ENCODE peak calls at places on chromosomes 12 and 14, in eight cellular contexts. One of them, this sample, is unnamed.

GRCh38 chr12:118980407-118981014 is 830 bp upstream of the SRRM4 start:
- DNase-seq in SHP77 treated with DMSO at 0.1 percent for 48 hours: peak; percentile 47
- DNase-seq in amniotic epithelial cell: no peak
- DNase-seq in lung: no peak
- DNase-seq in kidney: peak; percentile 39
- DNase-seq in dorsolateral prefrontal cortex: no peak
- DNase-seq in body of pancreas: no peak
- DNase-seq in Calu3: no peak
- DNase-seq in this sample: no peak

GRCh38 chr12:22299294-22299912 is 35.1 kb downstream of the ST8SIA1 start:
- DNase-seq in lung: no peak
- DNase-seq in kidney: no peak
- DNase-seq in body of pancreas: no peak
- DNase-seq in SHP77 treated with DMSO at 0.1 percent for 48 hours: no peak
- DNase-seq in Calu3: no peak
- DNase-seq in dorsolateral prefrontal cortex: no peak
- DNase-seq in amniotic epithelial cell: no peak
- DNase-seq in this sample: no peak

GRCh38 chr14:48936352-48936751 is 649.8 kb downstream of the RPS29 start:
- DNase-seq in Calu3: no peak
- DNase-seq in body of pancreas: no peak
- DNase-seq in amniotic epithelial cell: peak; percentile 67
- DNase-seq in lung: no peak
- DNase-seq in dorsolateral prefrontal cortex: no peak
- DNase-seq in SHP77 treated with DMSO at 0.1 percent for 48 hours: peak; percentile 19
- DNase-seq in kidney: no peak
- DNase-seq in this sample: peak; percentile 58

GRCh38 chr12:123062682-123063426 is 82.4 kb downstream of the ARL6IP4 start:
- DNase-seq in kidney: no peak
- DNase-seq in amniotic epithelial cell: peak; percentile 77
- DNase-seq in dorsolateral prefrontal cortex: no peak
- DNase-seq in lung: peak; percentile 50
- DNase-seq in body of pancreas: peak; percentile 67
- DNase-seq in Calu3: peak; percentile 41
- DNase-seq in SHP77 treated with DMSO at 0.1 percent for 48 hours: no peak
- DNase-seq in this sample: peak; percentile 86

GRCh38 chr14:103158688-103159087 is 35.4 kb downstream of the TNFAIP2 start:
- DNase-seq in dorsolateral prefrontal cortex: no peak
- DNase-seq in kidney: no peak
- DNase-seq in Calu3: no peak
- DNase-seq in body of pancreas: no peak
- DNase-seq in lung: no peak
- DNase-seq in amniotic epithelial cell: no peak
- DNase-seq in SHP77 treated with DMSO at 0.1 percent for 48 hours: no peak
- DNase-seq in this sample: no peak

GRCh38 chr14:68987653-68988036 is 8.5 kb upstream of the ACTN1 start:
- DNase-seq in body of pancreas: no peak
- DNase-seq in Calu3: no peak
- DNase-seq in dorsolateral prefrontal cortex: no peak
- DNase-seq in kidney: no peak
- DNase-seq in lung: no peak
- DNase-seq in SHP77 treated with DMSO at 0.1 percent for 48 hours: no peak
- DNase-seq in amniotic epithelial cell: no peak
- DNase-seq in this sample: no peak

GRCh38 chr12:69240625-69240984 is 1.2 kb downstream of the CPSF6 start:
- DNase-seq in dorsolateral prefrontal cortex: no peak
- DNase-seq in amniotic epithelial cell: no peak
- DNase-seq in kidney: no peak
- DNase-seq in Calu3: no peak
- DNase-seq in SHP77 treated with DMSO at 0.1 percent for 48 hours: no peak
- DNase-seq in body of pancreas: no peak
- DNase-seq in lung: no peak
- DNase-seq in this sample: peak; percentile 12

GRCh38 chr12:114741940-114742339 is 58.0 kb upstream of the TBX3 start:
- DNase-seq in kidney: no peak
- DNase-seq in Calu3: no peak
- DNase-seq in lung: no peak
- DNase-seq in SHP77 treated with DMSO at 0.1 percent for 48 hours: no peak
- DNase-seq in dorsolateral prefrontal cortex: no peak
- DNase-seq in amniotic epithelial cell: no peak
- DNase-seq in body of pancreas: no peak
- DNase-seq in this sample: no peak

GRCh38 chr12:85029456-85029855 is 6.6 kb downstream of the TSPAN19 start:
- DNase-seq in body of pancreas: no peak
- DNase-seq in amniotic epithelial cell: peak; percentile 32
- DNase-seq in SHP77 treated with DMSO at 0.1 percent for 48 hours: peak; percentile 10
- DNase-seq in lung: no peak
- DNase-seq in kidney: no peak
- DNase-seq in dorsolateral prefrontal cortex: no peak
- DNase-seq in Calu3: no peak
- DNase-seq in this sample: peak; percentile 34

GRCh38 chr12:42611571-42612257 is 22.2 kb upstream of the PRICKLE1 start:
- DNase-seq in lung: no peak
- DNase-seq in SHP77 treated with DMSO at 0.1 percent for 48 hours: no peak
- DNase-seq in kidney: no peak
- DNase-seq in dorsolateral prefrontal cortex: no peak
- DNase-seq in Calu3: no peak
- DNase-seq in amniotic epithelial cell: peak; percentile 19
- DNase-seq in body of pancreas: no peak
- DNase-seq in this sample: no peak

GRCh38 chr12:81209001-81209400 is 131.1 kb downstream of the ACSS3 start:
- DNase-seq in SHP77 treated with DMSO at 0.1 percent for 48 hours: no peak
- DNase-seq in Calu3: no peak
- DNase-seq in kidney: no peak
- DNase-seq in amniotic epithelial cell: peak; percentile 21
- DNase-seq in lung: no peak
- DNase-seq in body of pancreas: no peak
- DNase-seq in dorsolateral prefrontal cortex: no peak
- DNase-seq in this sample: peak; percentile 26